ENCODE peak calls at places on chromosomes 3 and 15, in nine cellular contexts. E, Q, G, M, I, T, Z, Y and B are unnamed samples.

GRCh38 chr15:29140475-29141172 is 129.0 kb downstream of the NSMCE3 start:
- DNase-seq in Z (no peak), T (no peak), Y (no peak), I (no peak), Q (no peak), E (no peak), G (no peak), M (no peak), B (no peak)

GRCh38 chr3:138782748-138783147 is 52.0 kb downstream of the PIK3CB start:
- DNase-seq in G (no peak), Q (no peak), E (no peak), Y (no peak), Z (no peak), T (no peak), M (no peak), I (no peak), B (no peak)

GRCh38 chr3:46477756-46478155 is 13.1 kb upstream of the LTF start:
- DNase-seq in Y (no peak), Q (no peak), I (no peak), E (no peak), M (no peak), G (no peak), Z (no peak), T (no peak), B (no peak)

GRCh38 chr15:95208988-95209387 is 977.6 kb downstream of the MCTP2 start:
- DNase-seq in Z (peak; percentile 37), E (no peak), T (no peak), Q (no peak), Y (no peak), I (no peak), M (no peak), G (peak; percentile 27), B (no peak)

GRCh38 chr15:40204100-40204499 is 34.8 kb upstream of the PAK6 start:
- DNase-seq in G (no peak), T (no peak), Q (no peak), M (no peak), E (no peak), I (no peak), Z (no peak), Y (no peak), B (no peak)

GRCh38 chr3:40137586-40138295 is 171.8 kb upstream of the EIF1B start:
- DNase-seq in M (no peak), Z (no peak), G (peak; percentile 89), Q (no peak), E (no peak), T (peak; percentile 49), Y (no peak), I (no peak), B (peak; percentile 82)

GRCh38 chr3:71568217-71568616 is 15.3 kb downstream of the FOXP1 start:
- DNase-seq in E (no peak), T (no peak), G (peak; percentile 21), I (no peak), Q (no peak), M (no peak), Z (no peak), Y (no peak), B (no peak)

GRCh38 chr3:141052570-141053069 is 1.5 kb downstream of the SPSB4 start:
- DNase-seq in M (no peak), Q (peak; percentile 44), G (no peak), I (no peak), Z (no peak), E (no peak), T (no peak), Y (peak; percentile 68), B (no peak)

GRCh38 chr15:92681141-92681622 is 25.6 kb upstream of the FAM174B start:
- DNase-seq in M (no peak), G (peak; percentile 36), Y (no peak), I (no peak), E (no peak), Z (peak; percentile 94), T (no peak), Q (no peak), B (peak; percentile 46)

GRCh38 chr3:44468572-44469520 is 8.6 kb downstream of the ZNF445 start:
- DNase-seq in G (peak; percentile 73), Q (no peak), T (peak; percentile 19), E (no peak), Y (peak; percentile 42), I (no peak), Z (peak; percentile 54), M (no peak), B (peak; percentile 27)

GRCh38 chr3:46490338-46491084 is 7.3 kb upstream of the RTP3 start:
- DNase-seq in T (no peak), G (no peak), M (no peak), Z (peak; percentile 47), E (no peak), Y (no peak), I (no peak), Q (no peak), B (peak; percentile 39)

GRCh38 chr15:98428253-98428989 is 219.9 kb upstream of the IGF1R start:
- DNase-seq in Q (peak; percentile 72), E (peak; percentile 60), M (peak; percentile 85), Y (peak; percentile 46), G (peak; percentile 75), T (peak; percentile 76), Z (peak; percentile 60), I (peak; percentile 73), B (peak; percentile 59)

GRCh38 chr3:11769704-11770103 is 77.0 kb downstream of the TAMM41 start:
- DNase-seq in I (no peak), E (no peak), Z (no peak), Q (no peak), G (peak; percentile 65), M (no peak), T (no peak), Y (no peak), B (no peak)

GRCh38 chr3:10518506-10519150 is 13.2 kb upstream of the ATP2B2 start:
- DNase-seq in E (peak; percentile 5), G (no peak), T (no peak), Y (no peak), M (no peak), I (no peak), Z (peak; percentile 73), Q (peak; percentile 49), B (no peak)

GRCh38 chr3:25455316-25456232 is 27.5 kb downstream of the RARB start:
- DNase-seq in M (no peak), Q (peak; percentile 18), E (no peak), I (no peak), Y (no peak), G (no peak), T (no peak), Z (peak; percentile 77), B (no peak)

GRCh38 chr3:12370758-12371157 is 81.9 kb downstream of the PPARG start:
- DNase-seq in E (no peak), M (no peak), Q (no peak), I (peak; percentile 61), T (peak; percentile 6), Z (peak; percentile 30), G (no peak), Y (no peak), B (no peak)

GRCh38 chr15:90664650-90665287 is 52.4 kb upstream of the BLM start:
- DNase-seq in T (peak; percentile 34), G (peak; percentile 11), Z (peak; percentile 60), E (no peak), M (no peak), Q (peak; percentile 65), Y (peak; percentile 34), I (peak; percentile 47), B (no peak)

DNA sequence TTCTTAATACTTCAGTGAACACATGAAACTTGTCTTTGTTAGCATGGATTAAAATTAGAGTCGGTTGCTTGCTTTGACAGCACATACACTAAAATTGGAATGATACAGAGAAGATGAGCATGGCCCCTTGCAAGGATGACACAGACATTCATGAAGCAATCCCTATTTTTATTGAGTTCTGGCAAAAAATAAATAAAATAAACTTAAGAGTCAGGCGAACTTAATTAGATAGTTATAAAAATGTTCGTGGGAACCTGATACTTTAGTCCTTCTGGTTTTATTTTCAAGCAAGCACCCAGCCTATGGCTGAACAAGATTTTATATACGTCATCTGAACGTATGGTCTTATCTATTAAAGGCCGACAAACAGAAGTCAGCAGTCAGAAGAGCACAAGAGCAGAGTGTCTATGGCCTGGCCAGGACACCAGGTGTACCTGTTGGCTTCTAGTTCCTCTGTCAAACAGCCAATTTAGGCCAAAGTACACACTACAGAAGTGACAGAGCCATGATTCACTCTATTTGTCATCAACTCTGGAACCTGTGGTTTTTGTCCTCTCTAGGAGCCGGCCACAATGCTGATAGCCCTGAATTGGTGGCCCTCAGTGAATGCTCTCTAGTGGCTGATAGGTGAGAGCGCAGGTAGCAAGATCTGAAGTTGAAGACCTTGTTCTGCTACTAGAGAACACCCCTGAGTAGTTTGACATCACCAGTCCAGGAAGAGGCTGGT is 64.3 kb downstream of the LEO1 start:
- DNase-seq in E (no peak), Z (peak; percentile 6), M (no peak), G (peak; percentile 75), T (peak; percentile 15), Q (no peak), I (peak; percentile 23), Y (no peak), B (peak; percentile 71)
- TF ChIP-seq CTCF in E (no peak), Z (peak; percentile 11), M (no peak), G (peak; percentile 45), T (no peak), Q (no peak), I (no peak), Y (peak; percentile 20), B (peak; percentile 13)

GRCh38 chr3:168053115-168053514 is 42.6 kb downstream of the GOLIM4 start:
- DNase-seq in M (no peak), Y (no peak), T (no peak), Q (no peak), E (no peak), I (no peak), Z (no peak), G (no peak), B (no peak)
- TF ChIP-seq CTCF in M (peak; percentile 39), Y (no peak), T (no peak), Q (no peak), E (no peak), I (no peak), Z (peak; percentile 43), G (peak; percentile 13), B (peak; percentile 12)

GRCh38 chr15:34031987-34032760 is 6.8 kb downstream of the AVEN start:
- DNase-seq in I (no peak), Z (no peak), T (no peak), M (no peak), G (no peak), Y (no peak), Q (no peak), E (no peak), B (no peak)
- TF ChIP-seq CTCF in I (no peak), Z (no peak), T (no peak), M (no peak), G (no peak), Y (no peak), Q (no peak), E (no peak), B (no peak)

DNA sequence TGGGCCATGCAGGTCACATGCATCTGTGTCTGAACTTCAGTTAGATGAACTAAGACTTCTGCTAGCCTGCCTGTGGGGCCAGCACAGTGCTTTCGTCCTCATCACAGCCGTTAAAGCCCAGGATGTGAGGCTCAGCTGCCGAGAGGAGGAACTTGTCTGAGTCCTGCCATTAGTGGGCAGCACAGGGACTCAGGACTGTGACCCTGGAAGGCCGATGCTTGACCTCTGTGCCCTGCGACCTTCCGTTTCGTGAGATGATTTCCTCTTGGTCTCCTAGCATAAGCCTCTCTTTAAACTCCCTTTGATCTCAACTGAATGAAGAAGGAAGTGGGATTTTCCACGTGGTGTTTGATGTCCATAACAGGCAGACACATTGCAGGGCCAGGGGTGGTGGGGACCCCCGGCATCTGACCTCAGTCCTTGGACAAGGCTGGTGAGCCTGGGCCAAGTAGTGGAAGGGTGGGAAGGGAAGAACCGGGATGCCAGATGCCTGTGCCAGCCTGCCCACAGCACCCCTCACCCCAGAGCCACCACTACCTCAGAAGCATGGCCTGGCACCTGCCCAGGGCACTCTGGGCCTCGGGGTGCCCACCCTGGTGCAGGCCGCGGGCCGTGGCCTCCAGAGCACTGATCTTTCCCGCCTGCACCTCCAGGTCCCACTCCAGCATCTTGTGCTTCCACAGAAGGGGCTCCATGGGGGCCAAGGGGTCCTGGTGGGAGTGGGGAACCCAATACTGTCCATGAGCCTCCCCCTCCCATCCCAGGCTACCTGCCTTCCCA is 21.6 kb downstream of the PLA2G4B start:
- DNase-seq in I (no peak), T (no peak), Z (no peak), Q (no peak), G (no peak), Y (no peak), M (no peak), E (no peak), B (no peak)
- TF ChIP-seq CTCF in I (no peak), T (no peak), Z (peak; percentile 35), Q (no peak), G (no peak), Y (peak; percentile 33), M (peak; percentile 17), E (no peak), B (no peak)